ENCODE peak calls at places on chromosomes 3 and 15, in seven cellular contexts. Z, R, E, N, X, I and C are unnamed samples.
A peak's percentile ranks its signal among the peaks of the same experiment; 100 is the strongest.

GRCh38 chr15:96460106-96460505 is 129.6 kb downstream of the NR2F2 start:
- DNase-seq in R (peak; percentile 69), N (no peak), E (no peak), Z (no peak), X (no peak), I (no peak), C (no peak)

GRCh38 chr3:133856316-133856715 is 39.4 kb downstream of the RAB6B start:
- DNase-seq in R (no peak), N (peak; percentile 33), Z (no peak), X (no peak), E (no peak), I (no peak), C (no peak)

GRCh38 chr3:127750226-127751031 is 71.9 kb downstream of the MGLL start:
- DNase-seq in E (peak; percentile 83), Z (no peak), X (no peak), R (peak; percentile 93), N (peak; percentile 56), I (no peak), C (no peak)

GRCh38 chr3:29412117-29412516 is 131.2 kb downstream of the RBMS3 start:
- DNase-seq in R (no peak), Z (no peak), X (no peak), N (no peak), I (no peak), E (no peak), C (no peak)

GRCh38 chr3:124887177-124887995 is at the start of gene ITGB5:
- DNase-seq in I (peak; percentile 66), R (no peak), N (peak; percentile 92), Z (no peak), E (peak; percentile 80), X (no peak), C (no peak)

GRCh38 chr3:138914870-138915502 is 32.0 kb downstream of the FOXL2 start:
- DNase-seq in E (peak; percentile 73), X (no peak), R (no peak), N (peak; percentile 45), I (peak; percentile 58), Z (no peak), C (peak; percentile 85)

GRCh38 chr15:74251187-74251811 is 15.2 kb downstream of the CCDC33 start:
- DNase-seq in I (no peak), E (no peak), Z (no peak), R (no peak), N (no peak), X (no peak), C (no peak)

GRCh38 chr3:174949523-174949922 is 90.4 kb downstream of the NAALADL2 start:
- DNase-seq in N (peak; percentile 50), X (no peak), Z (no peak), I (no peak), R (peak; percentile 36), E (peak; percentile 92), C (no peak)

GRCh38 chr3:169660709-169661566 is 2.6 kb downstream of the MECOM start:
- DNase-seq in R (no peak), E (peak; percentile 21), I (no peak), Z (no peak), N (no peak), X (no peak), C (no peak)

GRCh38 chr15:101684877-101685276 is 32.7 kb upstream of the TM2D3 start:
- DNase-seq in I (no peak), X (no peak), R (no peak), E (no peak), N (no peak), Z (no peak), C (no peak)

GRCh38 chr3:5348229-5348628 is 160.7 kb downstream of the EDEM1 start:
- DNase-seq in I (no peak), E (no peak), X (no peak), N (no peak), Z (no peak), R (no peak), C (no peak)

GRCh38 chr3:42803800-42804112 is 534 bp downstream of the HIGD1A start:
- DNase-seq in R (no peak), N (peak; percentile 52), X (no peak), E (peak; percentile 43), Z (no peak), I (peak; percentile 26), C (no peak)

GRCh38 chr3:14406336-14406735 is 3.9 kb downstream of the SLC6A6 start:
- DNase-seq in Z (no peak), R (no peak), N (no peak), X (no peak), I (no peak), E (no peak), C (no peak)

GRCh38 chr3:66527253-66527652 is 26.4 kb upstream of the LRIG1 start:
- DNase-seq in N (no peak), I (no peak), R (no peak), Z (no peak), E (no peak), X (no peak), C (no peak)

GRCh38 chr3:134603956-134604355 is 46.9 kb downstream of the KY start:
- DNase-seq in X (no peak), E (no peak), I (no peak), Z (no peak), R (no peak), N (no peak), C (no peak)

GRCh38 chr15:73741401-73741836 is 11.7 kb downstream of the INSYN1 start:
- DNase-seq in E (no peak), R (no peak), I (no peak), Z (no peak), N (peak; percentile 64), X (no peak), C (no peak)

GRCh38 chr3:67561995-67562394 is 92.4 kb downstream of the SUCLG2 start:
- DNase-seq in X (no peak), R (no peak), N (no peak), I (no peak), E (no peak), Z (no peak), C (no peak)

GRCh38 chr3:150292891-150293290 is 115.2 kb upstream of the TSC22D2 start:
- DNase-seq in R (no peak), Z (no peak), I (no peak), N (peak; percentile 40), E (peak; percentile 92), X (no peak), C (no peak)

GRCh38 chr15:61025283-61025682 is 203.8 kb downstream of the RORA start:
- DNase-seq in Z (no peak), R (no peak), E (no peak), I (no peak), X (no peak), N (peak; percentile 53), C (no peak)

GRCh38 chr3:139982404-139982803 is 47.4 kb downstream of the CLSTN2 start:
- DNase-seq in N (no peak), E (no peak), I (no peak), R (peak; percentile 1), Z (no peak), X (no peak), C (no peak)

GRCh38 chr3:31196881-31197364 is 302.5 kb upstream of the GADL1 start:
- DNase-seq in N (peak; percentile 84), I (no peak), X (no peak), E (peak; percentile 79), Z (no peak), R (no peak), C (no peak)

GRCh38 chr3:186515115-186515514 is 29.1 kb downstream of the CRYGS start:
- DNase-seq in Z (no peak), X (no peak), R (no peak), E (no peak), I (no peak), N (no peak), C (no peak)

GRCh38 chr15:73389539-73389938 is 20.8 kb upstream of the HCN4 start:
- DNase-seq in X (no peak), E (no peak), N (no peak), R (no peak), Z (no peak), I (no peak), C (no peak)

GRCh38 chr3:25883492-25883891 is 93.6 kb downstream of the OXSM start:
- DNase-seq in N (no peak), E (no peak), Z (no peak), X (no peak), I (no peak), R (no peak), C (no peak)

GRCh38 chr3:16309558-16309957 is 44.5 kb downstream of the OXNAD1 start:
- DNase-seq in I (no peak), R (no peak), E (peak; percentile 50), Z (no peak), X (peak; percentile 51), N (no peak), C (no peak)

GRCh38 chr3:126284258-126284904 is 72.8 kb downstream of the KLF15 start:
- DNase-seq in I (no peak), Z (no peak), R (no peak), X (no peak), N (no peak), E (peak; percentile 68), C (no peak)

GRCh38 chr3:37712387-37712786 is 149.3 kb upstream of the CTDSPL start:
- DNase-seq in N (no peak), E (no peak), Z (no peak), I (no peak), R (no peak), X (no peak), C (no peak)

GRCh38 chr15:98000249-98001203 is 40.0 kb downstream of the ARRDC4 start:
- DNase-seq in N (peak; percentile 49), Z (no peak), R (peak; percentile 93), I (no peak), X (no peak), E (peak; percentile 54), C (no peak)

GRCh38 chr3:42134867-42135464 is 43.8 kb downstream of the TRAK1 start:
- DNase-seq in E (no peak), I (no peak), N (no peak), R (no peak), X (no peak), Z (no peak), C (no peak)

GRCh38 chr15:48244923-48245322 is 38.8 kb downstream of the SLC12A1 start:
- DNase-seq in R (peak; percentile 18), E (no peak), N (no peak), I (no peak), Z (no peak), X (no peak), C (no peak)

GRCh38 chr3:165643433-165643824 is 193.8 kb downstream of the BCHE start:
- DNase-seq in R (peak; percentile 49), Z (no peak), X (no peak), I (no peak), E (peak; percentile 75), N (no peak), C (no peak)

GRCh38 chr3:191383104-191383503 is 52.8 kb upstream of the UTS2B start:
- DNase-seq in R (no peak), X (no peak), N (peak; percentile 26), Z (no peak), E (no peak), I (no peak), C (no peak)

GRCh38 chr3:127749787-127750225 is 72.5 kb downstream of the MGLL start:
- DNase-seq in R (no peak), N (no peak), X (no peak), E (no peak), Z (no peak), I (no peak), C (no peak)

GRCh38 chr3:104598848-104599501 is 767.7 kb upstream of the ALCAM start:
- DNase-seq in E (no peak), Z (peak; percentile 93), X (no peak), R (no peak), I (no peak), N (no peak), C (no peak)

GRCh38 chr3:106183762-106184391 is 315.1 kb upstream of the CBLB start:
- DNase-seq in E (peak; percentile 39), R (peak; percentile 70), N (peak; percentile 59), X (no peak), I (no peak), Z (no peak), C (no peak)